ENCODE peak calls at places on chromosomes 5 and 9, in five cellular contexts. L is HFF-Myc, E is NCI-H774, H is cardiac fibroblast, B is hippocampal formation. Y is an unnamed sample.

GRCh38 chr9:12955510-12956163 is 180.8 kb downstream of the LURAP1L start:
- DNase-seq in L (no peak), E (no peak), H (no peak), B (no peak), Y (no peak)

GRCh38 chr9:125807065-125807464 is 59.9 kb downstream of the PBX3 start:
- DNase-seq in L (no peak), E (no peak), H (peak), B (no peak), Y (no peak)

GRCh38 chr9:131298341-131298740 is 8.8 kb downstream of the PLPP7 start:
- DNase-seq in L (no peak), E (no peak), H (no peak), B (no peak), Y (no peak)

GRCh38 chr9:27599102-27599501 is 25.8 kb upstream of the C9orf72 start:
- DNase-seq in L (no peak), E (no peak), H (no peak), B (no peak), Y (no peak)

GRCh38 chr9:114307323-114308250 is 15.3 kb upstream of the ORM1 start:
- DNase-seq in L (no peak), E (no peak), H (peak), B (no peak), Y (no peak)

GRCh38 chr9:114836769-114837168 is 30.9 kb upstream of the TNFSF15 start:
- DNase-seq in L (no peak), E (no peak), H (no peak), B (no peak), Y (no peak)

GRCh38 chr5:163649522-163649921 is 144.1 kb downstream of the MAT2B start:
- DNase-seq in L (peak), E (no peak), H (peak), B (no peak), Y (no peak)

GRCh38 chr5:159047081-159047480 is 52.6 kb downstream of the EBF1 start:
- DNase-seq in L (no peak), E (no peak), H (no peak), B (no peak), Y (no peak)

GRCh38 chr9:36818965-36819870 is 214.8 kb downstream of the PAX5 start:
- DNase-seq in L (no peak), E (peak), H (no peak), B (peak), Y (no peak)

GRCh38 chr9:91817493-91818225 is 132.4 kb downstream of the ROR2 start:
- DNase-seq in L (peak), E (no peak), H (peak), B (no peak), Y (no peak)

GRCh38 chr9:134910146-134910545 is 7.6 kb downstream of the FCN1 start:
- DNase-seq in L (no peak), E (no peak), H (no peak), B (no peak), Y (no peak)

GRCh38 chr9:134592018-134592818 is 49.4 kb upstream of the COL5A1 start:
- DNase-seq in L (peak), E (no peak), H (peak), B (no peak), Y (no peak)

GRCh38 chr5:54601393-54601792 is 83.8 kb downstream of the SNX18 start:
- DNase-seq in L (no peak), E (no peak), H (no peak), B (no peak), Y (no peak)

GRCh38 chr5:179257190-179257741 is 88.0 kb downstream of the ADAMTS2 start:
- DNase-seq in L (no peak), E (no peak), H (no peak), B (no peak), Y (no peak)

GRCh38 chr5:74622122-74622521 is 18.4 kb downstream of the ENC1 start:
- DNase-seq in L (no peak), E (no peak), H (no peak), B (no peak), Y (no peak)

GRCh38 chr9:89408628-89409101 is 89.2 kb downstream of the SEMA4D start:
- DNase-seq in L (no peak), E (no peak), H (no peak), B (peak), Y (peak)

GRCh38 chr5:173715607-173716006 is 99.2 kb upstream of the BOD1 start:
- DNase-seq in L (no peak), E (no peak), H (no peak), B (no peak), Y (no peak)

GRCh38 chr9:5562806-5563416 is 52.6 kb downstream of the PDCD1LG2 start:
- DNase-seq in L (no peak), E (no peak), H (no peak), B (no peak), Y (no peak)

GRCh38 chr5:137129906-137130680 is 369.0 kb downstream of the SPOCK1 start:
- DNase-seq in L (no peak), E (no peak), H (no peak), B (no peak), Y (no peak)

GRCh38 chr5:60577116-60577515 is 122.8 kb downstream of the DEPDC1B start:
- DNase-seq in L (no peak), E (no peak), H (peak), B (no peak), Y (no peak)

GRCh38 chr9:104073770-104074133 is 20.4 kb upstream of the SMC2 start:
- DNase-seq in L (no peak), E (no peak), H (peak), B (no peak), Y (no peak)

GRCh38 chr5:149376104-149376503 is 3.0 kb downstream of the IL17B start:
- DNase-seq in L (no peak), E (no peak), H (no peak), B (no peak), Y (no peak)

GRCh38 chr9:113574381-113575262 is 111.1 kb downstream of the RGS3 start:
- DNase-seq in L (no peak), E (no peak), H (peak), B (no peak), Y (no peak)

GRCh38 chr5:175478384-175479124 is at the start of gene SFXN1:
- DNase-seq in L (peak), E (peak), H (peak), B (peak), Y (peak)

GRCh38 chr5:1926071-1926440 is 43.3 kb upstream of the IRX4 start:
- DNase-seq in L (no peak), E (no peak), H (no peak), B (no peak), Y (no peak)

GRCh38 chr5:116361171-116361967 is 213.3 kb downstream of the SEMA6A start:
- DNase-seq in L (no peak), E (peak), H (peak), B (peak), Y (peak)

GRCh38 chr5:74257645-74258328 is 382.7 kb downstream of the ENC1 start:
- DNase-seq in L (no peak), E (no peak), H (peak), B (no peak), Y (no peak)

GRCh38 chr5:33430983-33431382 is 9.8 kb upstream of the TARS1 start:
- DNase-seq in L (no peak), E (no peak), H (no peak), B (no peak), Y (no peak)

Y was measured in substantia nigra.